ENCODE peak calls at places on chromosomes 2 and 18, in ten cellular contexts. V is colonic mucosa, R is GM12864, W is HL-60, C is A549, U is cardiac fibroblast, A is breast epithelium, O is fibroblast of lung, E is cardiac muscle cell, L is foreskin fibroblast. Z is an unnamed sample.

GRCh38 chr2:219987830-219988229 is 360.4 kb downstream of the SLC4A3 start:
- DNase-seq in U (peak), A (no peak), O (peak), E (no peak), W (no peak), C (peak), V (no peak), L (peak), R (no peak), Z (peak)

GRCh38 chr18:23822590-23823385 is 133.5 kb downstream of the LAMA3 start:
- DNase-seq in O (no peak), R (no peak), C (no peak), A (no peak), U (no peak), L (no peak), W (no peak), E (no peak), V (no peak), Z (no peak)

GRCh38 chr2:117982376-117983033 is 31.4 kb downstream of the CCDC93 start:
- DNase-seq in R (no peak), V (no peak), C (no peak), O (no peak), U (no peak), A (no peak), W (no peak), L (no peak), E (peak), Z (no peak)

GRCh38 chr2:88187038-88187676 is 17.0 kb downstream of the THNSL2 start:
- DNase-seq in E (peak), R (no peak), U (peak), A (peak), L (no peak), O (peak), V (peak), C (peak), W (no peak), Z (no peak)

GRCh38 chr2:233938676-233939370 is 21.6 kb downstream of the TRPM8 start:
- DNase-seq in R (no peak), U (no peak), W (no peak), E (peak), L (no peak), V (peak), O (no peak), C (no peak), A (no peak), Z (no peak)

GRCh38 chr2:136582631-136583205 is 182.6 kb upstream of the THSD7B start:
- DNase-seq in E (peak), O (no peak), U (no peak), A (no peak), W (no peak), C (no peak), V (peak), L (no peak), R (no peak), Z (no peak)

GRCh38 chr2:37412201-37412600 is 67.8 kb downstream of the QPCT start:
- DNase-seq in L (no peak), O (no peak), W (no peak), V (no peak), E (no peak), C (no peak), U (no peak), A (no peak), R (no peak), Z (no peak)

GRCh38 chr2:189585357-189585756 is 4.8 kb upstream of the SLC40A1 start:
- DNase-seq in V (no peak), U (no peak), L (no peak), O (no peak), C (no peak), A (no peak), R (no peak), E (no peak), W (no peak), Z (no peak)

GRCh38 chr2:165637396-165637795 is 156.7 kb downstream of the GALNT3 start:
- DNase-seq in C (no peak), L (peak), W (no peak), E (no peak), A (no peak), U (no peak), V (no peak), O (peak), R (no peak), Z (no peak)

GRCh38 chr2:29700560-29700959 is 220.8 kb downstream of the ALK start:
- DNase-seq in V (no peak), E (no peak), W (no peak), O (no peak), R (no peak), C (no peak), L (no peak), A (no peak), U (no peak), Z (no peak)

DNA sequence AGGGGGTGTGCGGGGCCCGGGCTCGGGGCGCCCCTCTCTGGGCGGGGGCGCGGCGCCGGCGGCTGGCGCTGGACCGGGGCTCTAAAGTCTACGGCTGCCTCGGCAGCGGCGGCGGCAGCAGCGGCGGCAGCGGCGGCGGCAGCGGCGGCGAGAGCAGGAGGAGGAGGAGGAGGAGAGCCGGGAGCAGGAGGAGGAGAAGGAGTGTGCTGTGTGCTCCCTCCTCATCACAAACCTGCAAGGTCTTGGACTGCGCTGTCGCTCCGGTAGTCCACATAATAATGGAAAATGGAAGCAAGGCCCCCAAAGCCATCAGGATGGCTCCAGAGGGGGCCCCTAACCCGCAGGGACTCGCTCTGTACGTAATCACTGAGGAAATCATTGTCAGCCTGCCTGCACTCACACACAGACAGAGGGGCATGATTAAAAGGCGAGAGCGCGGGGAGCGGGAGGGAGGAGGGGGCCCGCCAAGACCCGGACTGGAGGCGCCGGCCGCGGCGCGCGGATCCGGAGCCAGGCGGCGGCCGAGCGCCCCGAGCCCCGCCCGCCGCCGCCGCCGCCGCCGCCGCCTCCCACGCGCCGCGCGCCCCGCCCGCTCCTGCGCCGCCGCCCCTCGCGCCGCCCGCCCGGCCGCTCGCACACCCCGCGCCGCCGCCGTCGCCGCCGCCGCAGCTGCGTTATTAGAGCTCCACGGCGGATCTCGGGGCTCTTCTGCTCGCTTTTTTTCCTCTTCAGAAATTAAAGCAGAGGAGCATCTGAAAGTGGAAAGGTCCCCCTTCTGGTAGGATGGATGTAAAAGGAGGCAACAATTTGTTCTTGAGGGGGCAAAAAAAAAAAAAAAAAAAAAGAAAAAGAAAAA is at the start of gene ZNF521:
- DNase-seq in V (peak), W (no peak), L (peak), A (peak), U (peak), E (peak), O (peak), R (no peak), C (no peak), Z (peak)
- TF ChIP-seq CTCF in V (no peak), W (no peak), L (peak), A (no peak), U (peak), E (peak), O (peak), R (peak), C (no peak), Z (peak)

GRCh38 chr18:26082475-26082874 is 7.9 kb downstream of the SS18 start:
- DNase-seq in R (no peak), U (peak), O (peak), W (no peak), E (no peak), C (no peak), V (no peak), L (peak), A (no peak), Z (no peak)

GRCh38 chr18:26088482-26088881 is 1.9 kb downstream of the SS18 start:
- DNase-seq in A (no peak), W (no peak), L (no peak), V (no peak), R (no peak), E (no peak), O (peak), U (peak), C (no peak), Z (no peak)

GRCh38 chr18:26086959-26087358 is 3.5 kb downstream of the SS18 start:
- DNase-seq in E (no peak), O (no peak), L (no peak), R (no peak), C (no peak), U (no peak), W (no peak), V (no peak), A (no peak), Z (no peak)

GRCh38 chr18:26083099-26083498 is 7.3 kb downstream of the SS18 start:
- DNase-seq in L (no peak), U (no peak), A (no peak), R (no peak), W (no peak), C (no peak), E (no peak), V (no peak), O (no peak), Z (no peak)

GRCh38 chr18:26085056-26085455 is 5.4 kb downstream of the SS18 start:
- DNase-seq in U (peak), V (no peak), W (no peak), E (no peak), A (no peak), O (no peak), L (no peak), R (no peak), C (no peak), Z (no peak)
- H3K4me3 ChIP-seq in U (no peak), V (no peak), W (no peak), E (no peak), A (no peak), O (no peak), L (no peak), R (no peak), C (no peak), Z (no peak)

GRCh38 chr18:62400916-62401315 is 75.8 kb downstream of the TNFRSF11A start:
- DNase-seq in L (no peak), O (no peak), R (no peak), A (no peak), V (no peak), U (no peak), E (no peak), W (no peak), C (no peak), Z (no peak)

GRCh38 chr18:62398291-62398690 is 73.2 kb downstream of the TNFRSF11A start:
- DNase-seq in E (no peak), U (no peak), L (no peak), W (no peak), R (no peak), V (no peak), C (no peak), O (no peak), A (no peak), Z (no peak)

GRCh38 chr18:62399306-62399705 is 74.2 kb downstream of the TNFRSF11A start:
- DNase-seq in E (no peak), C (no peak), O (no peak), V (peak), U (no peak), L (no peak), A (no peak), W (no peak), R (no peak), Z (no peak)

GRCh38 chr18:62402342-62402948 is 77.3 kb downstream of the TNFRSF11A start:
- DNase-seq in U (no peak), C (no peak), R (no peak), L (no peak), A (no peak), W (no peak), V (no peak), O (no peak), E (no peak), Z (no peak)

DNA sequence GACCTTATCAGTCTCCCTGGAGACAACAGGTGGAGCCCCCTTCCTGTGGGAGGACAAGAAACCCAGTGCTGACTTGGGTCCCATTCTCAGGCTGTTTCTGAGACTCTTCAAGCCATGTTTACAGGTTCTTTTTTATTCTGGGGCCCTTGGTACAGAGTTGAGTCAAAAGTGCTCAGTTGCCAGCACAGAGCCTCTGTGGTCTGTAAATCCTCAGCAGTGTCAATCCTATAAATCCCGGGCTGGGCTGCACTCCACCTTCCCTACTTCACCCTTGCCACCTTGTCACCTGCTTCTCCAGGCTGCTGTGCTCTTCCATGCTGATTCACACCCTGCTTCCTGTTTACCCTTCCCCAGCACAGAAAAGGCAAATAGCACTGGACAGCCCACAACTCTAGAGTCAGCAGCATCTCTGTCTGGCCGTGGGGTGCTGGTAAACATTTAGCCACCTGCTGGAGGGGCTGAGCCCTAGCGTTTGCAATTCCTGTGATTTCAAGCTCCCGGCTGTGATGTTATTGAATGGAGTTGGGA is 74.7 kb downstream of the TNFRSF11A start:
- DNase-seq in R (no peak), E (peak), A (no peak), U (peak), C (peak), V (peak), O (no peak), W (no peak), L (no peak), Z (no peak)
- TF ChIP-seq CTCF in R (peak), E (peak), A (no peak), U (peak), C (no peak), V (peak), O (peak), W (no peak), L (no peak), Z (peak)

GRCh38 chr2:170177950-170178781 is at the start of gene MYO3B:
- DNase-seq in L (no peak), W (no peak), A (no peak), O (peak), E (no peak), R (no peak), C (no peak), U (peak), V (no peak), Z (peak)
- H3K4me3 ChIP-seq in L (no peak), W (no peak), A (no peak), O (no peak), E (no peak), R (no peak), C (no peak), U (no peak), V (no peak), Z (no peak)

DNA sequence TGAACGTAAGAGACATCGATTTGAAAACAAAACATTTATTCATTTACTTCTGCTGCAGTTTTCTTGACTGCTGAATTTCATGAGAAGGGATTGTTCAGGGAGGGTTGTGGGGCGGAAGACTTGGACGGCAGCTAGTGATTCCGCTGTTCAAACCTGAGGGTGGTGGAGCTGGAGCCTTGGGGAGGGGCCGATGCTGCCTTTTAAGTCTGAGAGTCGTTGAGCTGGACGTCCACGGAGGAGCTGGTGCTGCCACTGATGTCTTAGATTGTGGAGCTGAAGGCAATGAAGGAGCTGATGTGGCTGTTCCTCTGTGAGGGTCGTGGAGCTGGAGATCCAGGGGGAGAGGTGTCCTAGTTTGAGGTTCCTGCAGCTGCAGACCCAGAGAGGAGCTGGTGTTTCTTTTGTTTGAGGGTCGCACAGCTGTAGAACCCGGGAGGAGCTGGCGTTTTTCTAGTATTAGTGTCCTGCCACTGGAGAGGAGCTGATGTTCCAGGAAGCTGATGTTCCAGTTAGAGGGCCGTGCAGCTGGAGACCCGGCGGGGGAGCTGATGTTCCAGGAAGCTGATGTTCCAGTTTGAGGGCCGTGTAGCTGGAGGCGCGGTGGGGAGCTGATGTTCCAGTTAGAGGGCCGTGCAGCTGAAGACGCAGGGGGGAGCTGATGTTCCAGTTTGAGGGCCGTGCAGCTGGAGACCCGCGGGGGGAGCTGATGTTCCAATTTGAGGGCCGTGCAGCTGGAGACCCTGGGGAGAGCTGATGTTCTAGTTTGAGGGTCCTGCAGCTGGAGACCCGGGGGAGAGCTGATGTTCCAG is 150.9 kb downstream of the RTP5 start:
- DNase-seq in C (no peak), W (no peak), O (peak), L (peak), E (no peak), A (no peak), U (peak), V (no peak), R (no peak), Z (no peak)
- TF ChIP-seq CTCF in C (peak), W (no peak), O (no peak), L (peak), E (peak), A (no peak), U (peak), V (no peak), R (no peak), Z (no peak)

GRCh38 chr2:168470880-168471475 is 14.9 kb downstream of the CERS6 start:
- DNase-seq in V (no peak), R (no peak), W (no peak), E (peak), O (no peak), A (no peak), L (no peak), C (no peak), U (no peak), Z (no peak)
- H3K4me3 ChIP-seq in V (no peak), R (no peak), W (no peak), E (no peak), O (no peak), A (no peak), L (no peak), C (no peak), U (no peak), Z (no peak)

GRCh38 chr2:205483122-205483521 is 199.2 kb upstream of the NRP2 start:
- DNase-seq in A (no peak), O (no peak), E (no peak), R (no peak), C (no peak), W (no peak), U (no peak), L (no peak), V (no peak), Z (no peak)
- TF ChIP-seq CTCF in A (no peak), O (no peak), E (no peak), R (no peak), C (no peak), W (no peak), U (no peak), L (no peak), V (no peak), Z (no peak)

GRCh38 chr2:74556159-74556558 is 1.6 kb downstream of the DOK1 start:
- DNase-seq in L (no peak), U (no peak), C (no peak), V (no peak), E (no peak), W (no peak), A (no peak), R (no peak), O (no peak), Z (no peak)
- H3K4me3 ChIP-seq in L (no peak), U (no peak), C (no peak), V (no peak), E (no peak), W (peak), A (no peak), R (peak), O (no peak), Z (no peak)